ENCODE peak calls at places on chromosomes 1 and 21, in seven cellular contexts. Y, Z, H, J, E, P and M are unnamed samples.

GRCh38 chr1:38454236-38454635 is 405.3 kb downstream of the RRAGC start:
- DNase-seq in Y (no peak), Z (no peak), H (no peak), J (no peak), E (no peak), P (no peak), M (peak)

GRCh38 chr1:177286396-177286795 is 115.6 kb downstream of the BRINP2 start:
- DNase-seq in Y (no peak), Z (no peak), H (peak), J (peak), E (no peak), P (no peak), M (peak)

GRCh38 chr21:14403681-14404318 is 20.9 kb upstream of the HSPA13 start:
- DNase-seq in Y (no peak), Z (no peak), H (peak), J (peak), E (peak), P (no peak), M (peak)

GRCh38 chr1:205563927-205564441 is 59.5 kb downstream of the CDK18 start:
- DNase-seq in Y (no peak), Z (no peak), H (no peak), J (no peak), E (peak), P (no peak), M (no peak)

GRCh38 chr21:44658913-44659595 is 1.3 kb downstream of the KRTAP12-3 start:
- DNase-seq in Y (no peak), Z (peak), H (no peak), J (no peak), E (no peak), P (no peak), M (no peak)

GRCh38 chr1:20634594-20635084 is 1.4 kb downstream of the PINK1 start:
- DNase-seq in Y (no peak), Z (peak), H (peak), J (peak), E (peak), P (no peak), M (peak)

GRCh38 chr1:199706826-199707606 is 320.5 kb upstream of the NR5A2 start:
- DNase-seq in Y (no peak), Z (no peak), H (no peak), J (no peak), E (peak), P (no peak), M (no peak)

GRCh38 chr1:208178091-208178529 is 66.1 kb downstream of the PLXNA2 start:
- DNase-seq in Y (no peak), Z (no peak), H (no peak), J (no peak), E (peak), P (no peak), M (peak)

GRCh38 chr1:172717722-172718455 is 59.0 kb downstream of the FASLG start:
- DNase-seq in Y (no peak), Z (no peak), H (no peak), J (peak), E (no peak), P (no peak), M (no peak)